ENCODE peak calls at places on chromosomes 2 and 18, in eight cellular contexts. K is heart right ventricle; R is body of pancreas; O is iPS DF 6.9; V is transverse colon; F is lung; G is effector memory CD4-positive, alpha-beta T cell; Y is Peyer's patch. P is an unnamed sample.
A peak's percentile ranks its signal among the peaks of the same experiment; 100 is the strongest.

GRCh38 chr2:98233941-98234340 is 112.3 kb upstream of the CNGA3 start:
- DNase-seq in Y (no peak), V (no peak), F (no peak), K (no peak), G (no peak), R (no peak), O (no peak), P (no peak)

GRCh38 chr2:42859801-42860200 is 67.4 kb upstream of the HAAO start:
- DNase-seq in F (no peak), O (no peak), G (no peak), K (no peak), Y (no peak), R (no peak), V (no peak), P (no peak)

GRCh38 chr18:70555046-70555445 is 266.2 kb downstream of the SOCS6 start:
- DNase-seq in Y (no peak), R (no peak), F (no peak), V (no peak), O (no peak), G (no peak), K (no peak), P (no peak)

GRCh38 chr2:121489284-121489683 is 41.4 kb upstream of the RNU4ATAC start:
- DNase-seq in V (no peak), Y (no peak), O (no peak), G (no peak), R (peak; percentile 65), F (peak; percentile 35), K (no peak), P (no peak)

GRCh38 chr2:230658877-230659652 is 53.6 kb upstream of the CAB39 start:
- DNase-seq in R (no peak), F (no peak), O (no peak), V (no peak), G (no peak), Y (no peak), K (no peak), P (no peak)

GRCh38 chr2:110678457-110679336 is 834 bp upstream of the BUB1 start:
- DNase-seq in F (no peak), Y (peak; percentile 56), O (no peak), K (peak; percentile 15), V (peak; percentile 18), R (peak; percentile 25), G (peak; percentile 3), P (peak; percentile 21)

GRCh38 chr2:157440404-157441071 is 3.4 kb downstream of the CYTIP start:
- DNase-seq in G (no peak), O (no peak), R (no peak), F (no peak), K (no peak), V (peak; percentile 37), Y (peak; percentile 52), P (no peak)

GRCh38 chr2:43269074-43269572 is 42.7 kb upstream of the ZFP36L2 start:
- DNase-seq in R (peak; percentile 55), O (no peak), G (no peak), V (peak; percentile 66), Y (peak; percentile 83), F (peak; percentile 68), K (peak; percentile 80), P (peak; percentile 52)

GRCh38 chr2:55133467-55134315 is 83.4 kb upstream of the RTN4 start:
- DNase-seq in O (peak; percentile 87), G (peak; percentile 69), F (peak; percentile 63), Y (peak; percentile 68), K (no peak), V (no peak), R (no peak), P (no peak)

GRCh38 chr2:187078297-187078696 is 229.3 kb upstream of the ZSWIM2 start:
- DNase-seq in F (no peak), V (no peak), G (no peak), Y (peak; percentile 55), R (no peak), O (no peak), K (no peak), P (no peak)

GRCh38 chr2:32805104-32806095 is 141.4 kb upstream of the LTBP1 start:
- DNase-seq in K (no peak), G (no peak), R (no peak), O (no peak), V (no peak), Y (peak; percentile 51), F (no peak), P (peak; percentile 14)

GRCh38 chr2:42169869-42170465 is 814 bp downstream of the EML4 start:
- DNase-seq in R (no peak), G (peak; percentile 7), O (no peak), K (no peak), Y (no peak), F (no peak), V (no peak), P (no peak)

GRCh38 chr2:119218478-119219064 is 5.1 kb upstream of the STEAP3 start:
- DNase-seq in V (no peak), K (peak; percentile 51), R (peak; percentile 88), Y (no peak), F (peak; percentile 53), O (no peak), G (no peak), P (peak; percentile 79)

GRCh38 chr2:196970089-196970488 is 43.6 kb upstream of the PGAP1 start:
- DNase-seq in R (no peak), Y (no peak), K (no peak), F (no peak), V (no peak), G (no peak), O (no peak), P (no peak)

GRCh38 chr2:28994679-28995078 is 13.6 kb downstream of the TOGARAM2 start:
- DNase-seq in F (no peak), R (no peak), O (no peak), K (no peak), Y (no peak), V (no peak), G (no peak), P (no peak)

GRCh38 chr2:22812065-22812680 is 572.8 kb upstream of the KLHL29 start:
- DNase-seq in R (no peak), G (no peak), F (no peak), K (no peak), V (no peak), Y (no peak), O (no peak), P (no peak)

GRCh38 chr2:22821458-22821857 is 563.5 kb upstream of the KLHL29 start:
- DNase-seq in G (no peak), O (no peak), R (no peak), F (no peak), K (no peak), V (no peak), Y (no peak), P (no peak)

DNA sequence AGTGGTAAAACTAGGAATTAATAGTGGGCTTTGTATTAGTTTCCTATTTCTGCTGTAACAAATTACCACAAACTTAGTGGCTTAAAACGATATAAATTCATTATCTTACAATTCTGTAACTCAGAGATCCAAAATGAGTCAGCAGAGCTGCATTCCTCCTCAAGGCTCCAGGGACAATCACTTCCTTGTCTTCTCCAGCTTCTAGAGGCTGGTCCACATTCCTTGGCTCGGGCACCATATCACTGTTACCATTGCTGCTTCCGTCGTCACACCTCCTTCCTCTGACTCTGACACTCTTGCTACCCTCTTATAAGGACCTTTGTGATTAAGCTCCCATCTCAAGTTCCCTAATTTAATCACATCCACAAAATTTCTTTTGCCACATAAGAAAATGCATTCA is 567.8 kb upstream of the KLHL29 start:
- DNase-seq in Y (no peak), R (no peak), K (no peak), O (no peak), F (no peak), G (no peak), V (no peak), P (no peak)
- H3K27ac ChIP-seq in Y (no peak overlapping the region), R (no peak overlapping the region), K (no peak overlapping the region), O (no peak overlapping the region), F (no peak overlapping the region), G (no peak overlapping the region), V (no peak overlapping the region), P (no peak overlapping the region)

DNA sequence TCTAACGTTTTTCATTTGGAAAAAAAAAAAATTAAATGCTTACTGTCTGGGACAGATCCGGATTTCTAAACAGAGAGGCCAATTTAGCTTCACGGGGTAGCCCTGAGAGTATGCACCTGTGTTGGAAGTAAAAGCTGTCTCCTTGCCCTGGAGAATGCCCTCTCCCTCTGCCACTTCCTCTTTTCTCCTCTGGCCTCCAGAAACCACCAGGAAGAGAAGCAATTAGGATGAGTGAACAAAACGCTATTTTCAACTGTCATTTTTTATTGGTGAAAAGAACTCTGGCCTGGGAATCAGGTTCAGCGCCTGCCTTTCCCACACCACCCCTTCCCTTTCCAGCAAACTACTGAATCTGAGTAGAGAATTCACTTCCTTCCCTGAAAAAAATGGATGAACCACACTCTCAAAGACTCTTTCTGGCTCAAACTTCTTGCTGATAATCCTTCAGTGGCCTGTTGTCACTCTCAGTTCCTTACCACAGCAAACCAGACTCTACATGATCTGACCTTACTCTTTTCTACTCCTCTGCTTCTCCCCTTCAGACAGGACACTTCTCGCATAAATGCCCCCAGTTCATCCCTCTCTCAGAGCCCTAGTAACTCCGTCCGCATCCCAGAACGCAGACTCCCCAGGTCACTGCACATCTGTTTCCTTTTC is 29.8 kb downstream of the KLF7 start:
- DNase-seq in R (no peak), K (no peak), O (no peak), Y (no peak), F (no peak), G (no peak), V (no peak), P (no peak)
- H3K27ac ChIP-seq in R (no peak overlapping the region), K (peak overlapping the region; percentile 85), O (no peak overlapping the region), Y (no peak overlapping the region), F (peak overlapping the region; percentile 87), G (no peak overlapping the region), V (peak overlapping the region; percentile 53), P (no peak overlapping the region)

DNA sequence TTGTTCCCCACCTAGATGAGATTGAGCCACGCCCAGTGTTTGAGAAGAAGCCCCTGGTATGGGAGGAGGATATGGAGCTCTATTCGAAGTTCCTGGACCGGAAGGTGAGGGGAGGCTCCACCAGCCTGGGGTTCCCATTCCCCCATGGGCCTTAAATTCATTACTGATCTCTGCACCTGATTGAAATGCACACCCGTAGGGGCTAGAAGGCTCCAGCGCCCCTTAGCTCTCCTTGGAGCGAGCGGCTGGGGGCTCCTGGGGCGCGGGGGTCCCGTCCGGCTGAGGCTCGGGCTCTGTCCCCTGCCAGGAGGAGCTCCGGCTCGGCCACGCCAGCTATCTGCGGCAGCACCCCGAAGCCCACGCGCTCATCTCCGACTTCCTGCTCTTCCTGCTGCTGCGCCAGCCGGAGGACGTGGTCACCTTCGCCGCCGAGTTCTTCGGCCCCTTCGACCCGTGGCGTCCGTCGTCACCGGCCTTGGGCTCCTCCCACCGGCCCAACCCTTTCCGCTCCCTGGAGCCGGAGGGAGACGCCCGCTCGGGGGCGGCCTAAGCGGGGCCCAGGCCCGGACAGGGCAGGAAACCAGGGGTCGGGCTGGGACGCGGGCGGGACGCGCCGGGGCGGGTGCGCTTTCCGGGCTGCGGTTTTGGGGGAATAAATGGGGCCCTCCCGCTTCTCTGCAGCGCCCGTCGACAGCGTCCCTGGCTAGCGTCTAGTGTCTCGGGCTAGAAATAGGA is 10.9 kb downstream of the CATIP start:
- DNase-seq in G (peak; percentile 73), K (peak; percentile 93), V (peak; percentile 92), Y (peak; percentile 95), R (peak; percentile 89), F (peak; percentile 91), O (peak; percentile 58), P (peak; percentile 89)
- H3K27ac ChIP-seq in G (peak overlapping the region; percentile 63), K (peak overlapping the region; percentile 88), V (peak overlapping the region; percentile 95), Y (peak overlapping the region; percentile 84), R (peak overlapping the region; percentile 90), F (peak overlapping the region; percentile 97), O (no peak overlapping the region), P (peak overlapping the region; percentile 94)

DNA sequence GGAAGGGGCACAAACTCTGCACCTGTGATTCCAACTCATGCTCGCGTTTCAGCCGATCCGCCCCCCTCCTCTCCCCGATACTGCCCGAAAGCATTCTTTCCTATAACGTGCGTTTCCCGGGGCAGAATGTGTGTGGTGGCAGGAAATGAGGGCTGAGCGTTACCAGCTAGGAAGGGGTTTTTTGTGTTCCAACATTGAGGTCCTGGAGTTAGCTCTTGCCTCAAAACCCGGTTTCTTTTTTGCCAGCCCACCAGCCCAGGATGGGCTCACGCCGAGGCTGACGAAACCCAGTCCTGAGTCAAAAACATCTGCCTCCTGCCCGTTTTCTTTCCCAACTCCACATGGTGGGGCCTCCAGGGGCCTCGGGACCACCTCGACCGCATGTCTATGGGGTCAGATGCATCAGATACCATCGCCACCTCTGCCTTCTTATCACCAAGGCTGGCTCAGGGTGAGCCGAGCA is 113.7 kb upstream of the COPS8 start:
- DNase-seq in G (no peak), O (no peak), R (no peak), Y (peak; percentile 37), K (no peak), V (no peak), F (no peak), P (no peak)
- H3K27ac ChIP-seq in G (no peak overlapping the region), O (no peak overlapping the region), R (peak overlapping the region; percentile 37), Y (peak overlapping the region; percentile 5), K (peak overlapping the region; percentile 22), V (no peak overlapping the region), F (peak overlapping the region; percentile 61), P (peak overlapping the region; percentile 62)

P was measured in thyroid gland.